ENCODE peak calls at places on chromosomes 5 and 9, in six cellular contexts. One of them, this sample, is unnamed.

GRCh38 chr9:27714388-27714787 is 141.1 kb upstream of the C9orf72 start:
- DNase-seq in astrocyte of the cerebellum: no peak
- DNase-seq in DMS79 treated with DMSO at 0.1 percent for 48 hours: no peak
- DNase-seq in effector memory CD8-positive, alpha-beta T cell: no peak
- DNase-seq in spleen: no peak
- DNase-seq in nucleus accumbens: no peak
- DNase-seq in this sample: no peak

GRCh38 chr5:79209505-79209904 is 26.4 kb upstream of the JMY start:
- DNase-seq in astrocyte of the cerebellum: no peak
- DNase-seq in DMS79 treated with DMSO at 0.1 percent for 48 hours: no peak
- DNase-seq in effector memory CD8-positive, alpha-beta T cell: no peak
- DNase-seq in spleen: no peak
- DNase-seq in nucleus accumbens: no peak
- DNase-seq in this sample: no peak

GRCh38 chr5:6383376-6383775 is 5.0 kb upstream of the MED10 start:
- DNase-seq in astrocyte of the cerebellum: no peak
- DNase-seq in DMS79 treated with DMSO at 0.1 percent for 48 hours: peak
- DNase-seq in effector memory CD8-positive, alpha-beta T cell: no peak
- DNase-seq in spleen: no peak
- DNase-seq in nucleus accumbens: no peak
- DNase-seq in this sample: no peak

GRCh38 chr5:164214698-164215097 is 709.3 kb downstream of the MAT2B start:
- DNase-seq in astrocyte of the cerebellum: no peak
- DNase-seq in DMS79 treated with DMSO at 0.1 percent for 48 hours: no peak
- DNase-seq in effector memory CD8-positive, alpha-beta T cell: no peak
- DNase-seq in spleen: no peak
- DNase-seq in nucleus accumbens: no peak
- DNase-seq in this sample: no peak

GRCh38 chr9:133677126-133678010 is 41.2 kb downstream of the DBH start:
- DNase-seq in astrocyte of the cerebellum: no peak
- DNase-seq in DMS79 treated with DMSO at 0.1 percent for 48 hours: no peak
- DNase-seq in effector memory CD8-positive, alpha-beta T cell: peak
- DNase-seq in spleen: no peak
- DNase-seq in nucleus accumbens: no peak
- DNase-seq in this sample: peak

GRCh38 chr5:6158974-6159863 is 219.1 kb downstream of the MED10 start:
- DNase-seq in astrocyte of the cerebellum: peak
- DNase-seq in DMS79 treated with DMSO at 0.1 percent for 48 hours: no peak
- DNase-seq in effector memory CD8-positive, alpha-beta T cell: no peak
- DNase-seq in spleen: no peak
- DNase-seq in nucleus accumbens: no peak
- DNase-seq in this sample: no peak

GRCh38 chr9:112072721-112073553 is 102.2 kb downstream of the SUSD1 start:
- DNase-seq in astrocyte of the cerebellum: peak
- DNase-seq in DMS79 treated with DMSO at 0.1 percent for 48 hours: no peak
- DNase-seq in effector memory CD8-positive, alpha-beta T cell: no peak
- DNase-seq in spleen: no peak
- DNase-seq in nucleus accumbens: no peak
- DNase-seq in this sample: no peak

GRCh38 chr9:133992780-133993634 is 883 bp upstream of the VAV2 start:
- DNase-seq in astrocyte of the cerebellum: peak
- DNase-seq in DMS79 treated with DMSO at 0.1 percent for 48 hours: peak
- DNase-seq in effector memory CD8-positive, alpha-beta T cell: peak
- DNase-seq in spleen: peak
- DNase-seq in nucleus accumbens: no peak
- DNase-seq in this sample: peak

GRCh38 chr9:91886433-91887031 is 63.5 kb downstream of the ROR2 start:
- DNase-seq in astrocyte of the cerebellum: no peak
- DNase-seq in DMS79 treated with DMSO at 0.1 percent for 48 hours: no peak
- DNase-seq in effector memory CD8-positive, alpha-beta T cell: no peak
- DNase-seq in spleen: peak
- DNase-seq in nucleus accumbens: no peak
- DNase-seq in this sample: no peak

GRCh38 chr9:130680836-130681768 is 12.5 kb upstream of the EXOSC2 start:
- DNase-seq in astrocyte of the cerebellum: peak
- DNase-seq in DMS79 treated with DMSO at 0.1 percent for 48 hours: peak
- DNase-seq in effector memory CD8-positive, alpha-beta T cell: peak
- DNase-seq in spleen: peak
- DNase-seq in nucleus accumbens: no peak
- DNase-seq in this sample: peak

GRCh38 chr9:28810375-28811075 is 1237.2 kb upstream of the C9orf72 start:
- DNase-seq in astrocyte of the cerebellum: peak
- DNase-seq in DMS79 treated with DMSO at 0.1 percent for 48 hours: no peak
- DNase-seq in effector memory CD8-positive, alpha-beta T cell: no peak
- DNase-seq in spleen: no peak
- DNase-seq in nucleus accumbens: no peak
- DNase-seq in this sample: no peak

GRCh38 chr5:127446626-127447025 is 70.8 kb upstream of the PRRC1 start:
- DNase-seq in astrocyte of the cerebellum: no peak
- DNase-seq in DMS79 treated with DMSO at 0.1 percent for 48 hours: no peak
- DNase-seq in effector memory CD8-positive, alpha-beta T cell: no peak
- DNase-seq in spleen: no peak
- DNase-seq in nucleus accumbens: no peak
- DNase-seq in this sample: no peak

GRCh38 chr9:108374606-108375005 is 481.2 kb downstream of the ACTL7B start:
- DNase-seq in astrocyte of the cerebellum: no peak
- DNase-seq in DMS79 treated with DMSO at 0.1 percent for 48 hours: no peak
- DNase-seq in effector memory CD8-positive, alpha-beta T cell: no peak
- DNase-seq in spleen: no peak
- DNase-seq in nucleus accumbens: no peak
- DNase-seq in this sample: no peak

GRCh38 chr9:127569819-127570401 is 42.2 kb upstream of the STXBP1 start:
- DNase-seq in astrocyte of the cerebellum: no peak
- DNase-seq in DMS79 treated with DMSO at 0.1 percent for 48 hours: peak
- DNase-seq in effector memory CD8-positive, alpha-beta T cell: peak
- DNase-seq in spleen: no peak
- DNase-seq in nucleus accumbens: no peak
- DNase-seq in this sample: no peak

GRCh38 chr5:56279979-56280378 is 46.8 kb upstream of the ANKRD55 start:
- DNase-seq in astrocyte of the cerebellum: peak
- DNase-seq in DMS79 treated with DMSO at 0.1 percent for 48 hours: no peak
- DNase-seq in effector memory CD8-positive, alpha-beta T cell: no peak
- DNase-seq in spleen: no peak
- DNase-seq in nucleus accumbens: no peak
- DNase-seq in this sample: no peak

GRCh38 chr9:116549061-116549664 is 137.9 kb upstream of the TRIM32 start:
- DNase-seq in astrocyte of the cerebellum: peak
- DNase-seq in DMS79 treated with DMSO at 0.1 percent for 48 hours: no peak
- DNase-seq in effector memory CD8-positive, alpha-beta T cell: no peak
- DNase-seq in spleen: no peak
- DNase-seq in nucleus accumbens: no peak
- DNase-seq in this sample: peak

GRCh38 chr9:76537150-76537646 is 78.2 kb downstream of the GCNT1 start:
- DNase-seq in astrocyte of the cerebellum: no peak
- DNase-seq in DMS79 treated with DMSO at 0.1 percent for 48 hours: no peak
- DNase-seq in effector memory CD8-positive, alpha-beta T cell: no peak
- DNase-seq in spleen: no peak
- DNase-seq in nucleus accumbens: no peak
- DNase-seq in this sample: peak

GRCh38 chr9:69975681-69976080 is 68.0 kb upstream of the MAMDC2 start:
- DNase-seq in astrocyte of the cerebellum: peak
- DNase-seq in DMS79 treated with DMSO at 0.1 percent for 48 hours: no peak
- DNase-seq in effector memory CD8-positive, alpha-beta T cell: no peak
- DNase-seq in spleen: no peak
- DNase-seq in nucleus accumbens: no peak
- DNase-seq in this sample: no peak

GRCh38 chr5:126446498-126447224 is 23.5 kb downstream of the GRAMD2B start:
- DNase-seq in astrocyte of the cerebellum: no peak
- DNase-seq in DMS79 treated with DMSO at 0.1 percent for 48 hours: peak
- DNase-seq in effector memory CD8-positive, alpha-beta T cell: no peak
- DNase-seq in spleen: no peak
- DNase-seq in nucleus accumbens: no peak
- DNase-seq in this sample: no peak

This sample was measured in kidney.